ENCODE peak calls at places on chromosome 13, in nine cellular contexts. Y is stomach, T is GM12892, E is A549, J is breast epithelium, W is uterus, G is ovary, A is prostate gland, K is endothelial cell of umbilical vein. P is an unnamed sample.

GRCh38 chr13:110685305-110685704 is 20.6 kb downstream of the CARS2 start:
- DNase-seq in W (peak; percentile 34), G (peak; percentile 35), E (no peak), T (no peak), A (no peak), J (no peak), Y (no peak), K (no peak), P (no peak)

GRCh38 chr13:44768233-44768632 is 192.1 kb upstream of the TSC22D1 start:
- DNase-seq in Y (no peak), J (no peak), W (no peak), E (no peak), A (no peak), G (no peak), T (no peak), K (no peak), P (no peak)

GRCh38 chr13:110625771-110626321 is 10.5 kb downstream of the NAXD start:
- DNase-seq in T (peak; percentile 17), E (no peak), J (no peak), A (peak; percentile 54), W (no peak), K (no peak), Y (peak; percentile 77), G (no peak), P (no peak)

GRCh38 chr13:29791997-29792775 is 58.2 kb downstream of the UBL3 start:
- DNase-seq in Y (no peak), K (no peak), J (no peak), E (no peak), T (no peak), W (no peak), G (no peak), A (no peak), P (no peak)

GRCh38 chr13:78401833-78402232 is 201.5 kb downstream of the POU4F1 start:
- DNase-seq in E (no peak), T (no peak), W (no peak), A (no peak), J (no peak), G (no peak), Y (no peak), K (no peak), P (no peak)

GRCh38 chr13:104206450-104207044 is 1140.3 kb upstream of the SLC10A2 start:
- DNase-seq in K (no peak), W (no peak), T (no peak), E (no peak), Y (no peak), A (no peak), J (no peak), G (no peak), P (no peak)

GRCh38 chr13:101325423-101325822 is 90.9 kb downstream of the NALCN start:
- DNase-seq in W (no peak), K (no peak), A (no peak), Y (no peak), J (no peak), E (no peak), G (no peak), T (no peak), P (no peak)

GRCh38 chr13:101845501-101846012 is 393.1 kb downstream of the ITGBL1 start:
- DNase-seq in G (no peak), J (no peak), Y (no peak), E (no peak), A (no peak), K (no peak), W (no peak), T (no peak), P (no peak)

GRCh38 chr13:95603887-95604533 is 40.5 kb downstream of the DZIP1 start:
- DNase-seq in G (no peak), J (peak; percentile 57), T (no peak), E (peak; percentile 74), K (peak; percentile 66), Y (peak; percentile 46), A (peak; percentile 65), W (no peak), P (peak; percentile 45)

GRCh38 chr13:101654916-101655315 is 202.4 kb downstream of the ITGBL1 start:
- DNase-seq in K (no peak), E (peak; percentile 31), Y (no peak), T (no peak), W (no peak), A (no peak), G (no peak), J (no peak), P (no peak)

GRCh38 chr13:51323824-51324511 is 15.5 kb upstream of the SERPINE3 start:
- DNase-seq in K (no peak), E (no peak), G (no peak), A (peak; percentile 10), J (no peak), T (no peak), W (no peak), Y (no peak), P (no peak)

GRCh38 chr13:99124695-99125334 is 75.8 kb upstream of the UBAC2 start:
- DNase-seq in Y (no peak), G (no peak), K (peak; percentile 86), E (peak; percentile 40), W (no peak), T (no peak), A (no peak), J (no peak), P (no peak)

GRCh38 chr13:49586717-49587116 is 1.4 kb upstream of the RCBTB1 start:
- DNase-seq in G (no peak), W (no peak), A (no peak), J (no peak), T (no peak), E (no peak), Y (no peak), K (no peak), P (no peak)

GRCh38 chr13:49580980-49581680 is 4.2 kb downstream of the RCBTB1 start:
- DNase-seq in K (no peak), Y (no peak), G (no peak), A (no peak), J (no peak), E (no peak), W (no peak), T (no peak), P (no peak)

GRCh38 chr13:49587311-49587847 is 2.0 kb upstream of the RCBTB1 start:
- DNase-seq in E (no peak), K (no peak), W (no peak), A (no peak), J (no peak), T (no peak), Y (no peak), G (no peak), P (no peak)

GRCh38 chr13:49584771-49585182 is 581 bp downstream of the RCBTB1 start:
- DNase-seq in A (no peak), K (peak; percentile 43), J (no peak), Y (no peak), W (no peak), T (no peak), G (no peak), E (no peak), P (no peak)

GRCh38 chr13:49585220-49586157 is at the start of gene RCBTB1:
- DNase-seq in G (peak; percentile 49), A (peak; percentile 74), T (peak; percentile 96), Y (peak; percentile 77), W (peak; percentile 57), K (peak; percentile 69), J (peak; percentile 66), E (peak; percentile 58), P (peak; percentile 67)
- TF ChIP-seq POLR2A in G (no peak), A (peak; percentile 16), T (peak; percentile 62), Y (no peak), W (peak; percentile 56), K (peak; percentile 69), J (no peak), E (peak; percentile 61), P (peak; percentile 12)

DNA sequence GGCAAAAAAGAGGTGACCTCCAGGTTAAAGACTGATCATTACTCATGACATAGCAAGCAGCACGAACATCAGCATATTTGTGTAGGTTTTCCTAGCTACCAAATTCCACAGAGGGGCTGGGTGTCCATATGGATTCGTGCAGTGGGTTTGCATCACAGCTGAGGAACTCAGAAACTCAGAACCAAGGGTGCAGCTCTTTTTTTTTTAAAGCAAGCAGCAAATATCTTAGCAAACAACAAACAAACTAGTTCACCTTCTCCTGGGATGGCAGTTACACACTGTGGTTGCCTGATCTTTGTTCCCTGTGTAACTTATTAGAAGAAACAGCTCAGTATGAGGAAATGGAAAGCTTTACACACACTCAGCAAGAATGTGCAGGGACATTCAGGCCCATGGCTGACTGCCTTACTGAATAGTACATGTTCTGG is 4.1 kb downstream of the NDFIP2 start:
- DNase-seq in K (no peak), A (peak; percentile 59), E (peak; percentile 87), Y (peak; percentile 59), T (no peak), J (no peak), G (no peak), W (no peak), P (no peak)
- TF ChIP-seq POLR2A in K (no peak), A (peak; percentile 14), E (no peak), Y (no peak), T (no peak), J (no peak), G (no peak), W (no peak), P (no peak)

GRCh38 chr13:46553886-46554855 is 1.2 kb downstream of the LRCH1 start:
- DNase-seq in T (peak; percentile 55), A (peak; percentile 68), K (peak; percentile 67), G (peak; percentile 63), J (peak; percentile 63), W (peak; percentile 62), Y (peak; percentile 71), E (peak; percentile 71), P (peak; percentile 64)

GRCh38 chr13:46553521-46553885 is 533 bp downstream of the LRCH1 start:
- DNase-seq in G (peak; percentile 35), A (peak; percentile 36), Y (no peak), K (no peak), E (no peak), T (no peak), J (no peak), W (no peak), P (peak; percentile 57)

GRCh38 chr13:46551410-46552301 is 1.3 kb upstream of the LRCH1 start:
- DNase-seq in J (peak; percentile 78), K (peak; percentile 65), W (peak; percentile 78), Y (peak; percentile 87), E (peak; percentile 79), A (peak; percentile 78), G (peak; percentile 67), T (no peak), P (peak; percentile 94)

GRCh38 chr13:46552302-46552680 is 679 bp upstream of the LRCH1 start:
- DNase-seq in E (no peak), A (no peak), T (no peak), Y (peak; percentile 34), G (peak; percentile 10), K (no peak), W (peak; percentile 23), J (no peak), P (peak; percentile 27)

GRCh38 chr13:46552888-46553520 is at the start of gene LRCH1:
- DNase-seq in T (peak; percentile 80), K (peak; percentile 84), E (peak; percentile 87), A (peak; percentile 90), G (peak; percentile 83), J (peak; percentile 87), Y (peak; percentile 90), W (peak; percentile 87), P (peak; percentile 89)
- TF ChIP-seq POLR2A in T (no peak), K (no peak), E (peak; percentile 22), A (peak; percentile 16), G (no peak), J (no peak), Y (no peak), W (no peak), P (no peak)

DNA sequence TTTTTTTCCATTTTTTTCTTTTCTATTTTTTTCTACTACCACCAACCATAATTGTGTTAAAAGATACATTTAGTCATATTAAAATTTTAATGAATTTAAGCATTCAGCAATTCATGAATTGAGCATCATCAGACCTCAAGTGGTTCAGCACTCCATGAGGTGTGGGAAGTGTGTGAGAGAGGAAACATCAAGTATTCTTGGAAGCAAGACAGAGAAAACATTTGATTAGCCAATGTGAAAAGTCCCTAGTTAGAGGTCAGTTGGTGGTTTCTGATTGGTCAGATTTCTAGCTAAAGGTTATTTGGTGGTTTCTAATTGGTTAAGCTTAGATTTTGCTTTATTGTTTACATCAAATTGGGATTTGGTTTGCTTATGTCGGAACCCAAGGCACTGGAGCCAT is 134.7 kb downstream of the KLF5 start:
- DNase-seq in G (no peak), A (no peak), J (no peak), E (no peak), Y (no peak), T (no peak), W (no peak), K (no peak), P (no peak)
- TF ChIP-seq POLR2A in G (no peak), A (no peak), J (no peak), E (no peak), Y (no peak), T (no peak), W (no peak), K (no peak), P (no peak)

P was measured in adrenal gland.